ENCODE peak calls at places on chromosomes 7 and 10, in eight cellular contexts. V is anterior cingulate cortex; A is PC-3; B is NCI-H2029; Q is activated CD4-positive, alpha-beta T cell treated with anti-CD3 and anti-CD28 coated beads for 1 hour; W is activated naive CD4-positive, alpha-beta T cell treated with anti-CD3 and anti-CD28 coated beads, Interleukin-2, amount 50 U/mL, for 16 hours; T is effector memory CD8-positive, alpha-beta T cell; G is esophagus squamous epithelium. O is an unnamed sample.
A peak's percentile ranks its signal among the peaks of the same experiment; 100 is the strongest.

GRCh38 chr10:113438660-113439059 is 114.2 kb upstream of the HABP2 start:
- DNase-seq in W (no peak), Q (no peak), A (peak; percentile 55), G (no peak), T (no peak), B (no peak), V (no peak), O (no peak)

GRCh38 chr10:48703776-48704555 is 19.3 kb downstream of the WDFY4 start:
- DNase-seq in V (no peak), W (no peak), Q (no peak), B (no peak), T (no peak), A (no peak), G (no peak), O (no peak)

GRCh38 chr7:69365588-69366241 is 232.6 kb upstream of the AUTS2 start:
- DNase-seq in Q (no peak), B (no peak), W (no peak), V (no peak), G (no peak), T (no peak), A (no peak), O (peak; percentile 22)

GRCh38 chr10:104085801-104086400 is at the start of gene COL17A1:
- DNase-seq in V (no peak), A (peak; percentile 18), T (no peak), Q (no peak), B (no peak), G (no peak), W (no peak), O (no peak)

GRCh38 chr7:75596727-75597614 is 104.9 kb downstream of the SPDYE5 start:
- DNase-seq in A (peak; percentile 75), Q (no peak), W (no peak), V (no peak), T (no peak), G (no peak), B (no peak), O (no peak)

GRCh38 chr10:119761106-119761505 is 35.3 kb downstream of the INPP5F start:
- DNase-seq in G (no peak), A (peak; percentile 72), W (no peak), Q (no peak), T (no peak), B (no peak), V (no peak), O (no peak)

GRCh38 chr10:78992333-78992732 is 76.4 kb upstream of the ZMIZ1 start:
- DNase-seq in W (no peak), B (no peak), A (no peak), G (no peak), T (no peak), Q (no peak), V (no peak), O (no peak)

GRCh38 chr7:18685961-18686360 is 190.4 kb downstream of the HDAC9 start:
- DNase-seq in W (no peak), G (no peak), V (no peak), T (no peak), B (no peak), Q (no peak), A (peak; percentile 22), O (no peak)

GRCh38 chr10:43756343-43756742 is 107.7 kb upstream of the ZNF32 start:
- DNase-seq in A (no peak), V (no peak), B (no peak), G (no peak), T (no peak), W (no peak), Q (no peak), O (no peak)

GRCh38 chr7:32163141-32163806 is 93.1 kb upstream of the PDE1C start:
- DNase-seq in Q (no peak), B (no peak), V (no peak), A (peak; percentile 94), G (no peak), W (no peak), T (no peak), O (no peak)

GRCh38 chr7:29091121-29091601 is 55.2 kb downstream of the CPVL start:
- DNase-seq in Q (no peak), B (no peak), A (no peak), V (no peak), W (no peak), G (no peak), T (no peak), O (no peak)

GRCh38 chr7:100949931-100950443 is 653 bp downstream of the MUC3A start:
- DNase-seq in Q (no peak), B (no peak), W (no peak), T (no peak), A (no peak), V (no peak), G (no peak), O (no peak)

GRCh38 chr7:107387077-107387476 is 82.8 kb upstream of the GPR22 start:
- DNase-seq in V (no peak), G (no peak), W (no peak), B (no peak), A (no peak), Q (no peak), T (no peak), O (no peak)

GRCh38 chr7:11714205-11714604 is 117.8 kb downstream of the THSD7A start:
- DNase-seq in V (no peak), A (peak; percentile 48), B (no peak), W (no peak), T (no peak), Q (no peak), G (no peak), O (no peak)

GRCh38 chr7:137636376-137636775 is 210.4 kb downstream of the DGKI start:
- DNase-seq in A (no peak), W (no peak), V (no peak), G (no peak), T (no peak), Q (no peak), B (no peak), O (no peak)

GRCh38 chr7:46933596-46933995 is 648.3 kb downstream of the TNS3 start:
- DNase-seq in T (no peak), A (no peak), Q (no peak), G (no peak), B (no peak), V (no peak), W (no peak), O (no peak)

GRCh38 chr7:101558742-101559325 is 70.3 kb downstream of the MYL10 start:
- DNase-seq in B (no peak), Q (no peak), A (peak; percentile 15), T (no peak), V (no peak), W (no peak), G (no peak), O (no peak)

GRCh38 chr10:116183733-116184447 is 89.1 kb downstream of the GFRA1 start:
- DNase-seq in B (no peak), T (no peak), Q (no peak), A (no peak), G (no peak), W (no peak), V (no peak), O (no peak)

GRCh38 chr7:33300742-33301141 is 171.4 kb downstream of the BBS9 start:
- DNase-seq in T (no peak), V (no peak), Q (no peak), B (no peak), W (no peak), A (no peak), G (no peak), O (no peak)

GRCh38 chr7:7672545-7673239 is 32.1 kb downstream of the UMAD1 start:
- DNase-seq in G (no peak), W (peak; percentile 16), B (no peak), A (no peak), Q (no peak), V (no peak), T (no peak), O (no peak)

GRCh38 chr7:27640914-27641570 is 21.6 kb downstream of the HIBADH start:
- DNase-seq in W (no peak), A (peak; percentile 93), B (no peak), G (no peak), V (no peak), Q (no peak), T (no peak), O (no peak)

GRCh38 chr10:113038183-113038582 is 88.1 kb downstream of the TCF7L2 start:
- DNase-seq in A (no peak), G (no peak), V (no peak), W (no peak), T (no peak), B (no peak), Q (no peak), O (no peak)

GRCh38 chr7:157228864-157229422 is 90.2 kb downstream of the UBE3C start:
- DNase-seq in G (no peak), V (no peak), A (peak; percentile 45), B (no peak), W (peak; percentile 28), T (peak; percentile 15), Q (peak; percentile 13), O (no peak)

GRCh38 chr7:17530741-17531417 is 232.4 kb downstream of the AHR start:
- DNase-seq in B (no peak), G (no peak), A (peak; percentile 36), W (no peak), V (no peak), T (no peak), Q (no peak), O (no peak)

GRCh38 chr10:61757525-61758397 is 95.0 kb downstream of the CABCOCO1 start:
- DNase-seq in G (no peak), T (no peak), Q (no peak), A (peak; percentile 98), V (no peak), B (no peak), W (no peak), O (no peak)

GRCh38 chr10:30186371-30186875 is 127.0 kb upstream of the JCAD start:
- DNase-seq in W (no peak), A (no peak), T (no peak), Q (no peak), V (no peak), G (no peak), B (peak; percentile 23), O (peak; percentile 43)

GRCh38 chr10:33421789-33422188 is 87.3 kb upstream of the NRP1 start:
- DNase-seq in B (no peak), T (no peak), Q (no peak), G (no peak), W (no peak), V (no peak), A (peak; percentile 93), O (no peak)

GRCh38 chr10:73591935-73592699 is 975 bp upstream of the USP54 start:
- DNase-seq in G (no peak), A (peak; percentile 95), Q (no peak), B (peak; percentile 44), W (peak; percentile 12), V (peak; percentile 15), T (no peak), O (peak; percentile 57)

GRCh38 chr7:87213801-87214200 is 5.7 kb downstream of the TMEM243 start:
- DNase-seq in Q (no peak), A (no peak), W (no peak), V (no peak), G (no peak), B (no peak), T (no peak), O (no peak)